ENCODE peak calls at places on chromosomes 7 and 10, in five cellular contexts. J is A549; M is naive thymus-derived CD4-positive, alpha-beta T cell; W is cardiac muscle cell; F is mesendoderm. K is an unnamed sample. For H3K4me1, the result is how much of the 10 kb centered on the place peaks cover.

GRCh38 chr7:34902181-34902580 is 135.1 kb downstream of the DPY19L1 start:
- DNase-seq in J (no peak), M (no peak), W (no peak), F (no peak), K (no peak)

GRCh38 chr10:49631975-49632374 is 18.1 kb downstream of the CHAT start:
- DNase-seq in J (no peak), M (no peak), W (no peak), F (no peak), K (no peak)

GRCh38 chr7:133681529-133681928 is 428.7 kb downstream of the EXOC4 start:
- DNase-seq in J (no peak), M (no peak), W (no peak), F (no peak), K (no peak)

GRCh38 chr10:75399461-75400162 is 2.0 kb downstream of the ZNF503 start:
- DNase-seq in J (peak), M (no peak), W (peak), F (peak), K (no peak)

GRCh38 chr10:22927661-22928403 is at the start of gene ARMC3:
- DNase-seq in J (peak), M (peak), W (peak), F (peak), K (no peak)

GRCh38 chr7:91041901-91042457 is 222.3 kb upstream of the FZD1 start:
- DNase-seq in J (no peak), M (no peak), W (no peak), F (no peak), K (no peak)

GRCh38 chr10:110901954-110902819 is 16.8 kb downstream of the BBIP1 start:
- DNase-seq in J (peak), M (no peak), W (peak), F (peak), K (no peak)

GRCh38 chr7:34036069-34036920 is 131.0 kb downstream of the BMPER start:
- DNase-seq in J (peak), M (no peak), W (peak), F (peak), K (no peak)

GRCh38 chr7:132901241-132901640 is 180.6 kb downstream of the CHCHD3 start:
- DNase-seq in J (no peak), M (no peak), W (no peak), F (peak), K (no peak)

GRCh38 chr10:126638542-126638941 is 32.0 kb downstream of the C10orf90 start:
- DNase-seq in J (no peak), M (no peak), W (no peak), F (peak), K (no peak)

GRCh38 chr10:73873163-73873842 is 1.1 kb downstream of the CAMK2G start:
- DNase-seq in J (no peak), M (no peak), W (no peak), F (no peak), K (no peak)

GRCh38 chr10:71696635-71697326 is 22.8 kb downstream of the C10orf105 start:
- DNase-seq in J (peak), M (peak), W (peak), F (peak), K (no peak)

GRCh38 chr7:26636808-26637207 is 227.6 kb downstream of the SKAP2 start:
- DNase-seq in J (no peak), M (no peak), W (no peak), F (no peak), K (no peak)

GRCh38 chr7:74573499-74573898 is 84.0 kb upstream of the GTF2I start:
- DNase-seq in J (no peak), M (no peak), W (no peak), F (no peak), K (no peak)

GRCh38 chr7:131945313-131945831 is 388.9 kb upstream of the PODXL start:
- DNase-seq in J (peak), M (peak), W (peak), F (peak), K (no peak)

GRCh38 chr7:11130012-11130411 is 156.3 kb downstream of the PHF14 start:
- DNase-seq in J (no peak), M (no peak), W (peak), F (peak), K (no peak)

GRCh38 chr7:28922618-28923331 is 35.4 kb downstream of the TRIL start:
- DNase-seq in J (peak), M (peak), W (peak), F (peak), K (no peak)

GRCh38 chr10:93294004-93294403 is 188.1 kb downstream of the MYOF start:
- DNase-seq in J (peak), M (no peak), W (no peak), F (no peak), K (no peak)

GRCh38 chr10:94220717-94221116 is 142.0 kb downstream of the NOC3L start:
- DNase-seq in J (no peak), M (no peak), W (no peak), F (no peak), K (no peak)

GRCh38 chr10:131902211-131902610 is 1.4 kb downstream of the PPP2R2D start:
- DNase-seq in J (no peak), M (no peak), W (no peak), F (no peak), K (no peak)

GRCh38 chr10:122168598-122168997 is 102.5 kb upstream of the BTBD16 start:
- DNase-seq in J (no peak), M (no peak), W (peak), F (peak), K (no peak)
- H3K4me1 ChIP-seq in J (under half), M (under half), W (under half), F (under half), K (under half)

DNA sequence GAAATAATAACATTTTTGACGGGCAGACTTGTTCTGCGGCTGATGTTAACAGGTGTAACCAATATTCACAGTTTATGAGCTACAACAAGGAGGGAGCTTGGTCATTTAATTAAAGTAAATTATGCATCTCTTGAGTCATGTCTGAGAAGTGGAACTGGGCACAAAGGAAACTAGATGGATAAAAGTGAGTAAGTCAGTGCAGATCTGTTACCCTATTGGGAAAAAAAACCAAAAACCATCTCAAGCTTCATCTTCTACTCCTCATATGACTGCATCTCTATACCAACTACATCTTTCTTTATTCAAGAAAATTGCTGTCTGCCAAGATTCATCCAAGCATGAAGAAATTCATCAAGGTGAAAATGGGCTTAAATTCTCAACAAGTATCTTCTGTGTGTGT is 23.9 kb downstream of the ANKRD22 start:
- DNase-seq in J (no peak), M (no peak), W (no peak), F (no peak), K (no peak)
- H3K4me1 ChIP-seq in J (under half), M (half or more), W (under half), F (under half), K (under half)

DNA sequence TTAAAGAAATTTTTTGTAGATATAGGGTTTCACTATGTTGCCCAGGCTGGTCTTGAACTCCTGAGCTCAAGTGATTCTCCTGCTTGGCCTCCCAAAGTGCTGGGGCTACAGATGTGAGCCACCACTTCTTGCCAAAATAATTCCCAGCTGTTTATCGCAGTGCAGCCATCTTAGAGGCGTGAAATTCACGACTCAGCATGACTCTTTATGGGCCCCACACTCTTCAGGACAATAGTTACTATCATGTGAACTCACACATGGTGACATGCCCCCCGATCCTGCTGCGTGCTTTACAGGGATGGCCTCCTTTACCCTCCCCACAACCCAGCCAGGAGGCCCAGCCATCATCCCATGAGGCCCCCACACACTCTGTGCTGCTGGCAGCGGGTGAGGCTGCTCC is 4.6 kb downstream of the COX19 start:
- DNase-seq in J (no peak), M (no peak), W (no peak), F (no peak), K (no peak)
- H3K4me1 ChIP-seq in J (under half), M (under half), W (under half), F (under half), K (under half)

DNA sequence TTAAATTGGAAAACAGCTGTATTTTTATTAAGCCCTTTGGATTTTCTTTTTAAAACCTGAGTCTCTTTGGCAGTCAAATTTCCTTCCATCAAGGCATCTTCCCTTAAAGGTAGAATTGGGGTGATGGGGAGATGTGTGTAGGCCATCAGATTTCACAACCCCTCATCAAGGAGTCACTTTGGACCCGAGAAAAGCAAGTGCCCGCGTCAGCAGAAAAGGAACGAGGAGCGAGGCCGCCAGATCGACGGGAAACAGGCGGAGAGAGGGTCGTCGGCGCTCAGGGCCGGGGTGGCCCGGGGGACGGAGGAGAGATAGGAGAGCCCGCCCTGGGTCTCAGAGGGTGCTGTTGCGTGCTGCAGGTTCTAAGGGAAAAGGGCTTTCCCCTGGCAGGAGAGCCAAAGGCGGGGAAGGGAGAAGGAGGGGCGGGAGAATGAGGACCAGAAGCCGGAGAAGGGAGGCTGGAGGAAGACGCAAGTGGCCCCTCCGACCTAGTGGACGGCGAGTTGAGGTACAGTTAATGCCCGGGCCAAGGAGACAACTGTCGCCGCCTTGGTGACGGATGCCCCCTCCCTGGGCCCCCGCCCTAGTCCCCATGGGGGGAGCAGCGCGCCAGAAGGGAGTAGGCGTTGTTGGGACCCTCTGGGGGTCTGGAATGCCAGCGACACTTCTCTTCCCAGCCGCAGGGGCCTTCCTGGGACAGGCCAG is 11.5 kb upstream of the GATA3 start:
- DNase-seq in J (no peak), M (no peak), W (no peak), F (peak), K (no peak)
- H3K4me1 ChIP-seq in J (under half), M (under half), W (under half), F (under half), K (under half)

GRCh38 chr10:31345886-31346285 is 26.9 kb downstream of the ZEB1 start:
- DNase-seq in J (no peak), M (no peak), W (no peak), F (no peak), K (no peak)

GRCh38 chr10:31343551-31343950 is 24.5 kb downstream of the ZEB1 start:
- DNase-seq in J (no peak), M (no peak), W (no peak), F (no peak), K (no peak)

GRCh38 chr10:31350891-31351290 is 31.9 kb downstream of the ZEB1 start:
- DNase-seq in J (no peak), M (no peak), W (no peak), F (no peak), K (no peak)

GRCh38 chr10:31347705-31348104 is 28.7 kb downstream of the ZEB1 start:
- DNase-seq in J (no peak), M (no peak), W (no peak), F (no peak), K (no peak)

DNA sequence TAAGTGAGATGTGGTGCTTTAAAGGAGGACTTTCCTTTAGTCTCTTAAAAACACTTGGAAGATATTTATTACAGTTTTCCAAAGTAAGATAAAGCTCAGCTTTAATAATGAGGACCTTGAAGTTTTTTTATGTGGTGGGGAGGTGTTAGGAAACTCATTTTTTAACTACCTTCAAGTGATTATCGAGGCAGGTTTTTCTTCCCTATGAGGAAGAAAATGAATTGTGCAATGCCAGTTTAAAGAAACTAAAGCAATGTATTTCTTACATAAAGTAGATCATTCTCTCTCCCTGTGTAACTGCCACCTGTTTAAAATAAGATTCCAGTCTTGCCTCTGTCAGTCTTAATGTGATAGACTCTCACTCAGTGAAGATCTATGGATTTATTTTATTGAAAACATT is 27.9 kb downstream of the ZEB1 start:
- DNase-seq in J (no peak), M (no peak), W (no peak), F (no peak), K (no peak)
- H3K4me1 ChIP-seq in J (under half), M (under half), W (under half), F (under half), K (half or more)

GRCh38 chr7:104976966-104977636 is 36.9 kb upstream of the KMT2E start:
- DNase-seq in J (no peak), M (no peak), W (no peak), F (no peak), K (no peak)
- H3K4me1 ChIP-seq in J (under half), M (under half), W (under half), F (under half), K (under half)

GRCh38 chr10:80412521-80412920 is 4.2 kb downstream of the PRXL2A start:
- DNase-seq in J (no peak), M (no peak), W (no peak), F (no peak), K (no peak)

GRCh38 chr10:80416401-80417098 is 8.2 kb downstream of the PRXL2A start:
- DNase-seq in J (no peak), M (no peak), W (peak), F (no peak), K (no peak)

GRCh38 chr10:80413152-80413996 is 5.0 kb downstream of the PRXL2A start:
- DNase-seq in J (no peak), M (no peak), W (peak), F (no peak), K (no peak)

GRCh38 chr10:80414126-80414898 is 6.0 kb downstream of the PRXL2A start:
- DNase-seq in J (no peak), M (no peak), W (no peak), F (no peak), K (no peak)

DNA sequence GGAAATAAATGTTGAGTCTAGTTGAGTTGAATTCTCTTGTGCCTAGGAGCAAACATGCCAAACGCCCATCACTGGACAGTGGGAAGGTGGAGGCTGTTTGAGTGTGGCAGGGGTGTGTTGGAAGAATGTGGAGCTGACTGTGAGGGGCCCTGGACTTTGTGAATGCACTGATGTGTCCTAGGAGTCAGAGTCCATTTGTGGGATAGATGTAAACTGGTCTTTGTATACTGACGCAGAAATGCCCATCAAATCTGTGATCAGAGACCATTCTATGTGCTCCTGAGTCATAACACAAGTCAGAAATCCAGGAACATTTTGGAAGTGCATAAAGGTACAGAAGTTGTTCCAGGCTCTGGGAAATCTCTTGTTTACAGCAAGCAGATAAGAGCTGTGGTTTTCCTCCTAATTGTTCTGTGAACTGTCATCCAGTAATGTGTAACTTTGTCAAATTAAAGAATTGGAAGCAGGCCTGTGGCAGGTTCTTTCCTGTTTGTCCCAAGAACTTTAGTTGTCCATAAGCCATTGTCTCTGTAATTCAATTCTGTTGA is 7.5 kb downstream of the PRXL2A start:
- DNase-seq in J (no peak), M (no peak), W (peak), F (no peak), K (no peak)
- H3K4me1 ChIP-seq in J (under half), M (under half), W (half or more), F (under half), K (under half)

DNA sequence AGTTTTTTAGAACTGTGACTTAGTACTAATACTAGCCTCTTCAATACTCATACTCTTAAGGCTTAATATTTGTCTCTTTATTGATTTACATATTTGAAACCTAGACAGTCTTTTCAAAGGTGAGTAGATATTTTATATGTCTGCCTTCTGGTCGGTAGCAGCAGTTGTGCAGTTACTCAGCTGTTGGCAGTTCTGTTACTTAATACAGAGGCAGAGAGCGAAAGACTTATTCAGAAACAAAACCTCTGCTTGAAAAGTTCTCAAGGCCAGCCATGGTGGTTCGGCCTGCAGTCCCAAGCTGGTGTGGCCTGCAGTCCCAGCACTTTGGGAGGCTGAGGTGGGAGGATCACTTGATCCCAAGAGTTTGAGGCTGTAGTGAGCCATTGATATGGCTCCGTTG is 84.2 kb downstream of the AUTS2 start:
- DNase-seq in J (no peak), M (no peak), W (peak), F (no peak), K (no peak)
- H3K4me1 ChIP-seq in J (under half), M (under half), W (under half), F (under half), K (under half)

DNA sequence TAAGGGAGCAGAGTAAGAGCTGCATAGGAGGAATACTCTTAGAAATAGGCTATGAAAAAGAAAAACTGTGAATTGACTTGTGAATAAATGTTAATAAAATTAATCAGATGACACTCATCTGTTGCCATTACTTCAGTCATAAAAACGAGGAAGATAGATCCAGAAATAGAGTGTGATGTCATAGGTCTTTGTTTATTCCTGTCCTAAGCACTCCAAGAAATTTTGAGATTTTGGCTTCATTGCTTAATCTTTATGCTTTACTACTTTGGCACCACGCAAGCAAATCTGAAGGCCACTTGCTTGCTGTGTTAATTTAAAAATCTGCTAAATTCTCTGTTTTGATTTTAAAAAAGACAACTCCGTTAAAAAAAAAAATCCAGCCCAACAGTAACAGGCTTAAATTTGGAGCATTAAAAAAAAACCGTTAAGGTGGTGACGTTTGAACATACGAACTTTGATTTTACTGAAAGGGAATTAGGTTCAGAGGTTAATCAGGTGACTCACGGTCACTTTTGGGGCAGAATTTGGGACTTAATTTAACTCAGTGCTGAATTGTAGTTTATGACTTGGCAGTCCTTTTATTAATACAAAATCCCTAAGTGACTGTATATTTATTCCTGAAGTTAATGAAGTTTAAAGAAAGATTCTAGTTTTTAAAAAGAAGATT is 3.4 kb downstream of the IFRD1 start:
- DNase-seq in J (peak), M (no peak), W (peak), F (no peak), K (no peak)
- H3K4me1 ChIP-seq in J (under half), M (under half), W (under half), F (under half), K (under half)

GRCh38 chr7:7565018-7565680 is 1.5 kb upstream of the MIOS start:
- DNase-seq in J (no peak), M (peak), W (no peak), F (no peak), K (no peak)
- H3K4me1 ChIP-seq in J (under half), M (under half), W (under half), F (under half), K (under half)

K was measured in thoracic aorta.